ENCODE peak calls at places on chromosomes 12 and 14, in four cellular contexts. W, Y, E and J are unnamed samples.
A peak's percentile ranks its signal among the peaks of the same experiment; 100 is the strongest.

GRCh38 chr14:104345316-104346111 is 207.1 kb downstream of the KIF26A start:
- DNase-seq in Y (no peak), E (no peak), W (no peak), J (no peak)

GRCh38 chr12:5487971-5488955 is 56.4 kb downstream of the NTF3 start:
- DNase-seq in E (no peak), Y (no peak), W (no peak), J (no peak)

GRCh38 chr12:105085537-105085936 is 1.3 kb upstream of the ALDH1L2 start:
- DNase-seq in Y (no peak), E (no peak), W (no peak), J (no peak)

GRCh38 chr14:84442481-84442880 is 1087.5 kb upstream of the FLRT2 start:
- DNase-seq in W (no peak), E (no peak), Y (no peak), J (no peak)

GRCh38 chr14:106209745-106210144 is 683.4 kb downstream of the TMEM121 start:
- DNase-seq in Y (no peak), W (no peak), E (no peak), J (no peak)

GRCh38 chr14:104140463-104141331 is 2.3 kb downstream of the KIF26A start:
- DNase-seq in E (no peak), Y (no peak), W (no peak), J (no peak)

GRCh38 chr14:51328089-51328941 is 88.3 kb downstream of the TMX1 start:
- DNase-seq in Y (peak; percentile 77), E (peak; percentile 73), W (no peak), J (no peak)

GRCh38 chr14:41362134-41362533 is 244.5 kb upstream of the LRFN5 start:
- DNase-seq in E (peak; percentile 10), W (no peak), Y (no peak), J (no peak)

GRCh38 chr14:21056520-21057163 is 980 bp upstream of the RNASE8 start:
- DNase-seq in W (no peak), E (peak; percentile 61), Y (no peak), J (no peak)

GRCh38 chr12:119894916-119895315 is 17.8 kb upstream of the CIT start:
- DNase-seq in Y (no peak), E (no peak), W (no peak), J (no peak)

GRCh38 chr12:49032679-49033447 is 14.3 kb upstream of the PRKAG1 start:
- DNase-seq in W (no peak), E (no peak), Y (no peak), J (no peak)

GRCh38 chr14:50871914-50872732 is at the start of gene ABHD12B:
- DNase-seq in W (no peak), E (no peak), Y (no peak), J (peak; percentile 18)

GRCh38 chr12:92796650-92797049 is 93.9 kb downstream of the PLEKHG7 start:
- DNase-seq in Y (no peak), W (no peak), E (peak; percentile 13), J (no peak)

GRCh38 chr12:52056801-52057613 is 5.8 kb downstream of the NR4A1 start:
- DNase-seq in Y (peak; percentile 84), E (no peak), W (no peak), J (no peak)

GRCh38 chr14:104686624-104687517 is 2.5 kb upstream of the INF2 start:
- DNase-seq in Y (no peak), W (no peak), E (no peak), J (no peak)

GRCh38 chr12:66602483-66603143 is 76.3 kb downstream of the GRIP1 start:
- DNase-seq in E (no peak), Y (no peak), W (no peak), J (no peak)

GRCh38 chr12:118010903-118011302 is 5.6 kb upstream of the RFC5 start:
- DNase-seq in Y (no peak), W (no peak), E (no peak), J (no peak)
- TF ChIP-seq CTCF in Y (no peak), W (no peak), E (no peak), J (no peak)

GRCh38 chr14:54314365-54315134 is 82.3 kb upstream of the CDKN3 start:
- DNase-seq in W (no peak), Y (no peak), E (no peak), J (no peak)
- TF ChIP-seq CTCF in W (no peak), Y (no peak), E (no peak), J (no peak)

GRCh38 chr12:121026274-121027045 is 10.2 kb upstream of the C12orf43 start:
- DNase-seq in W (no peak), E (no peak), Y (no peak), J (no peak)
- TF ChIP-seq CTCF in W (peak; percentile 24), E (no peak), Y (peak; percentile 6), J (peak; percentile 34)

GRCh38 chr14:99225804-99226203 is 46.2 kb downstream of the BCL11B start:
- DNase-seq in Y (no peak), W (no peak), E (no peak), J (no peak)

GRCh38 chr14:99226687-99227086 is 45.3 kb downstream of the BCL11B start:
- DNase-seq in W (no peak), E (no peak), Y (no peak), J (no peak)

GRCh38 chr14:99221445-99221844 is 50.6 kb downstream of the BCL11B start:
- DNase-seq in Y (no peak), W (no peak), E (no peak), J (no peak)

GRCh38 chr14:99224948-99225347 is 47.0 kb downstream of the BCL11B start:
- DNase-seq in W (no peak), E (no peak), Y (no peak), J (no peak)

DNA sequence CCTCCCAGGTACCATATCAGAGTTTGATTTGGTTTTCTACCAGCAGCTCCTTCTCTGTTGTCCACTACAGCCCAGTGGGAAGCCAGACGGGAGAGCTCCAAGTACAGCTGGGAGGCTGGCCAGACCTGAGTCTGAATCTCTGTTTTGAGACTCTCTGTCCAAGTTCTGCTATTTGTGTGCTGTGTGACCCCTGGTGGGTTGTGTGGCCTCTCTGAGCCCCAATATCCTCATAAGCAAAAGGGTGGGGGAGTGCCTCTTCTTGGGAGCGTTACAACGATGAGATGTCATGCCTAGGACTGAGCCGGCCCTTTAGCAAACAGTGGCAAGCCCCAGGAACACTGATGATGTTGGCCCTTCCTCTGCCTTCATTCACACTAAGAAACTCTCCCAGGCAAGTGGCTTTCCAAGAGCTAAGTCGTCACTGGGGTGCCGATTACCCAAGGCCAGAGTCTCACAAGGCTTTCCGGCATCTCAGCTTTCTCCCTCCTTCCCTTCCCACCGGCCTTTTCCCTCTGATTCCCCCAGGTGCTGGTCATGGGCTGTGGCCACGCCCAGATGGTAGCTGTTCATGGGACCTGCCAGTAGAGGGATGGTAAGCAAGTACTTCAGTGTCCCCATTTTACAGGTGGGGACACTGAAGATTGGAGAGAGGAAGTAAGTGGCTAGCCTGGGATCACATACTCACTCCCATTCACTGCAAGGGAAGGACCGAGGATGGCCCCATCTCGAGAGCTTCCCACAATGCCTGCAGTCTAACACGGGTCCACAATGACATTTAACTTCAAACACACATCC is 47.7 kb downstream of the BCL11B start:
- DNase-seq in W (no peak), E (no peak), Y (no peak), J (no peak)
- TF ChIP-seq CTCF in W (no peak), E (peak; percentile 6), Y (no peak), J (no peak)

DNA sequence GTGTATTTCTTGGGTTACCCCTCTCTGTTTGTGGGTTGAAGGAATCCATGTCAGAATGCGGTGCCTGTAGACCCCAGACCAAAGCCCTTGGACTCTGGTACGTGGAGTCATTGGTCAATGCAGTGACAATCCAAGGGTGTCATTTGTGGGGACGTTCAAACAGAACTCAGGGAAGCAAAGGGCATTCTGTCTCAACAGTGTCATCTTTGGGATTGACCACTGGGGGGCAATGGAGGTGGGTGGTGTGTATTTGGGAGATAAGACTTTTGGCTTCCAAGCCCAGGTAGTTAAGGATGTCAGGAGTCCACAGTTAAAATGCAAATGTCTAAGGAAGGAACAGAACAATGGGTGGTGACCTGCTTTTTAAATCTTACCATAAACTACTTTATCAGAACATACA is 54.6 kb upstream of the CCDC175 start:
- DNase-seq in W (no peak), E (no peak), Y (no peak), J (no peak)
- TF ChIP-seq CTCF in W (peak; percentile 47), E (peak; percentile 22), Y (peak; percentile 15), J (peak; percentile 39)

GRCh38 chr14:24275524-24276139 is 4.2 kb upstream of the RABGGTA start:
- DNase-seq in Y (no peak), W (no peak), E (no peak), J (no peak)
- TF ChIP-seq CTCF in Y (no peak), W (no peak), E (no peak), J (peak; percentile 21)

DNA sequence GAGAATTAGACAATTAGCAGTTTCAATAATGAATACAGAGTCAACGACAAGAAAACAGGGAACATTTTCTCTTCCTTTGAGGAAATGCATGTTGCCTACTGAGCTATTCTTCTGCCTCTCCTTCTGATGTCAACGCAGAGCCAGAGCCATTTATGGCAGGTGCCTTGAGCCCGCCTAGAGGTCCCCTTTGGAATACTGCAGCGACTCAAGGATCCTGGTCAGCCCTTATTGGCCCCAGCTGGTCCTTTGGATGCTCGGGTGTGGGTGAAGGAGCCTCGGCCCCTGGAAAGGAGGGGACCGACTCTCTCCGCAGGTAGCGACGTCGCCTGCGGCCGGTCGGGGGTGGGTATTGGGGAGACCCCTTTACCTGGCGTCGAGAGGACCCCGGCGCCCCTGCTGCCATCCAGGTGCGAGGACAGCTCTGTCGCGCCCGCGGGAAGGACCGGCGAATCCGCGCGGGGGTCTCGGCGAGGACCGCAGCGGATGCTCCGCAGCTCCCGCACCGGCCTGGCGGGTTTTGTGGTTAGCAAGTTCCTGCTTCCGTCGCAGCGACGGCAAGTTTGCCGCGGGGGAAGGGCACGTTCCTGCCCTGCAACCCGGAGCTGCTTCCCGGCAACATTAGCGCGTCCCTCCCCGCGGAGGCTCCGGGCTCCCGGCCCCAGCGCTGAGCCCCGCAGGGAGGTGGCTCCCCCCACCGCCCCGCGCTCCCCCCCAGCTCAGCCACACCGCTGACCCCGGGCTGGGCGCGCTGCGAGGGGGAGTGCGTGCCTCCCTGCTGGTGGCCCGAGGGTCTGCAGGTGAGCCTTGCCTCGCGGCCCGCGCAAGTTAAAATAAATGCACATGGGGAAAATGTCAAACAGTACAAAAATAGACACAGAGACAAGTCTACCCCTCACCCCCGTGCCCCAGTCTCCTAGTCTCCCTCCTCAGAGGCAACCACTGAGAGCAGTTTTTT is at the start of gene MANSC1:
- DNase-seq in W (peak; percentile 52), Y (peak; percentile 34), E (peak; percentile 58), J (peak; percentile 77)
- TF ChIP-seq CTCF in W (peak; percentile 80), Y (peak; percentile 56), E (peak; percentile 31), J (peak; percentile 84)

GRCh38 chr12:22409071-22409951 is 74.8 kb upstream of the ST8SIA1 start:
- DNase-seq in W (no peak), E (no peak), Y (peak; percentile 17), J (no peak)
- TF ChIP-seq CTCF in W (no peak), E (no peak), Y (no peak), J (no peak)

GRCh38 chr12:2384533-2385328 is 331.9 kb downstream of the CACNA1C start:
- DNase-seq in W (no peak), E (no peak), Y (peak; percentile 89), J (no peak)

GRCh38 chr12:2383276-2384028 is 330.7 kb downstream of the CACNA1C start:
- DNase-seq in E (no peak), W (no peak), Y (no peak), J (no peak)

GRCh38 chr12:2384029-2384386 is 331.2 kb downstream of the CACNA1C start:
- DNase-seq in W (no peak), E (no peak), Y (peak; percentile 15), J (no peak)

GRCh38 chr12:2385529-2385928 is 332.7 kb downstream of the CACNA1C start:
- DNase-seq in W (no peak), E (no peak), Y (no peak), J (no peak)

GRCh38 chr12:2382391-2383155 is 329.8 kb downstream of the CACNA1C start:
- DNase-seq in E (no peak), Y (peak; percentile 36), W (no peak), J (no peak)
- TF ChIP-seq CTCF in E (no peak), Y (no peak), W (no peak), J (no peak)